ENCODE peak calls at places on chromosomes 6 and 20, in seven cellular contexts. C is HepG2, X is SK-N-SH, T is K562, S is H1, L is GM12878, V is GM12892. G is an unnamed sample.

GRCh38 chr6:34273242-34273805 is 24.5 kb upstream of the SMIM29 start:
- DNase-seq in C (peak; percentile 46), X (peak; percentile 64), T (peak; percentile 82), S (no peak), L (no peak), V (no peak), G (no peak)

GRCh38 chr6:99013661-99014458 is 66.1 kb upstream of the FBXL4 start:
- DNase-seq in C (no peak), X (no peak), T (no peak), S (no peak), L (no peak), V (no peak), G (no peak)

GRCh38 chr6:163249651-163250101 is 164.8 kb upstream of the QKI start:
- DNase-seq in C (no peak), X (no peak), T (no peak), S (no peak), L (no peak), V (no peak), G (no peak)

GRCh38 chr6:166678426-166678825 is 51.4 kb upstream of the RPS6KA2 start:
- DNase-seq in C (peak; percentile 68), X (no peak), T (no peak), S (no peak), L (no peak), V (no peak), G (no peak)

GRCh38 chr6:7978736-7979135 is 68.1 kb upstream of the TXNDC5 start:
- DNase-seq in C (no peak), X (no peak), T (no peak), S (no peak), L (no peak), V (no peak), G (no peak)

GRCh38 chr6:38393986-38394385 is 245.7 kb downstream of the BTBD9 start:
- DNase-seq in C (no peak), X (no peak), T (no peak), S (no peak), L (no peak), V (no peak), G (no peak)

GRCh38 chr20:199996-200395 is 10.5 kb upstream of the DEFB128 start:
- DNase-seq in C (no peak), X (no peak), T (no peak), S (no peak), L (no peak), V (no peak), G (no peak)

GRCh38 chr20:50916934-50917333 is 14.3 kb downstream of the ADNP start:
- DNase-seq in C (no peak), X (no peak), T (no peak), S (no peak), L (no peak), V (no peak), G (no peak)

GRCh38 chr6:170124836-170125235 is 166.0 kb downstream of the DLL1 start:
- DNase-seq in C (no peak), X (no peak), T (no peak), S (no peak), L (no peak), V (no peak), G (no peak)

GRCh38 chr6:14665827-14666724 is 548.5 kb downstream of the CD83 start:
- DNase-seq in C (no peak), X (no peak), T (peak; percentile 29), S (no peak), L (no peak), V (no peak), G (no peak)

GRCh38 chr20:50425076-50425475 is 85.1 kb upstream of the PTPN1 start:
- DNase-seq in C (peak; percentile 61), X (peak; percentile 42), T (peak; percentile 79), S (no peak), L (no peak), V (no peak), G (no peak)

GRCh38 chr20:36148439-36148838 is 6.1 kb upstream of the EPB41L1 start:
- DNase-seq in C (no peak), X (no peak), T (no peak), S (no peak), L (no peak), V (no peak), G (no peak)

GRCh38 chr6:22764521-22764920 is 195.2 kb downstream of the HDGFL1 start:
- DNase-seq in C (no peak), X (no peak), T (no peak), S (no peak), L (no peak), V (no peak), G (no peak)

GRCh38 chr6:53647437-53648094 is 18.0 kb downstream of the KLHL31 start:
- DNase-seq in C (no peak), X (no peak), T (no peak), S (no peak), L (no peak), V (no peak), G (peak; percentile 22)

GRCh38 chr6:156976144-156977088 is 199.2 kb downstream of the ARID1B start:
- DNase-seq in C (no peak), X (no peak), T (no peak), S (no peak), L (no peak), V (no peak), G (no peak)

GRCh38 chr20:58308680-58309527 is 611 bp upstream of the RAB22A start:
- DNase-seq in C (no peak), X (peak; percentile 92), T (peak; percentile 83), S (no peak), L (no peak), V (peak; percentile 63), G (peak; percentile 66)

GRCh38 chr6:119030759-119031158 is 47.7 kb downstream of the FAM184A start:
- DNase-seq in C (no peak), X (no peak), T (no peak), S (no peak), L (no peak), V (no peak), G (no peak)

GRCh38 chr6:129105035-129105434 is 222.1 kb downstream of the LAMA2 start:
- DNase-seq in C (no peak), X (no peak), T (no peak), S (no peak), L (no peak), V (no peak), G (no peak)

GRCh38 chr6:4849628-4850027 is 73.4 kb downstream of the CDYL start:
- DNase-seq in C (no peak), X (no peak), T (no peak), S (no peak), L (no peak), V (no peak), G (no peak)

GRCh38 chr6:82144007-82144851 is 103.3 kb downstream of the IBTK start:
- DNase-seq in C (peak; percentile 67), X (peak; percentile 66), T (no peak), S (no peak), L (peak; percentile 26), V (no peak), G (no peak)

GRCh38 chr6:31401403-31401802 is 2.0 kb upstream of the MICA start:
- DNase-seq in C (peak; percentile 69), X (no peak), T (no peak), S (no peak), L (no peak), V (no peak), G (no peak)

GRCh38 chr6:142850653-142851434 is 94.1 kb downstream of the HIVEP2 start:
- DNase-seq in C (no peak), X (no peak), T (no peak), S (no peak), L (peak; percentile 64), V (no peak), G (no peak)

GRCh38 chr6:5504078-5504477 is 242.8 kb downstream of the FARS2 start:
- DNase-seq in C (no peak), X (no peak), T (no peak), S (no peak), L (no peak), V (no peak), G (no peak)

GRCh38 chr20:49104365-49104648 is 58.2 kb downstream of the CSE1L start:
- DNase-seq in C (no peak), X (no peak), T (no peak), S (no peak), L (no peak), V (no peak), G (no peak)

GRCh38 chr6:149147939-149148718 is 169.4 kb upstream of the TAB2 start:
- DNase-seq in C (no peak), X (no peak), T (no peak), S (no peak), L (no peak), V (no peak), G (no peak)

GRCh38 chr6:11218827-11219826 is 13.3 kb downstream of the NEDD9 start:
- DNase-seq in C (peak; percentile 99), X (no peak), T (no peak), S (no peak), L (no peak), V (no peak), G (no peak)

GRCh38 chr6:50902260-50902659 is 83.6 kb downstream of the TFAP2B start:
- DNase-seq in C (no peak), X (no peak), T (no peak), S (no peak), L (no peak), V (no peak), G (no peak)

GRCh38 chr6:50899306-50899840 is 80.7 kb downstream of the TFAP2B start:
- DNase-seq in C (no peak), X (no peak), T (no peak), S (no peak), L (no peak), V (no peak), G (no peak)

GRCh38 chr6:50907565-50907964 is 88.9 kb downstream of the TFAP2B start:
- DNase-seq in C (no peak), X (no peak), T (no peak), S (no peak), L (no peak), V (no peak), G (no peak)

DNA sequence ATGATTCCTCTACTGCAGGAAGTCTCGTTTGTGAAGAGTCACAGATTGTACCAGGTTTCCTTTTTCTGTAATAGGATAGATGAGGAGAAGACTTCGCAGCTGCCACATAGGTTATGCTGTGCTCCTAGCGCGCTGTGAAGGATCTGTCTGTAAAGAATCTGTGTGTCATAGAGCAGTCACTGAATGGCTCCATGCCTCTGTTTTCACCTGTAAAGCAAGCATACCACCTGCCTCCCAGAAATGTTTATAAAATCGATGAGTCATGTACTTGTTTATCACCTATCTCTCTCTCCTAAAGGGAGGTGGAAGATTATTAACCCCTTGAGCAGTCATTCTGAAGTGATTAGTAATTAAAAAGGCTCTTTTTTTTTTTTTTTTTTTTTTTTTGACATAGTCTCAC is 86.6 kb downstream of the TFAP2B start:
- DNase-seq in C (no peak), X (no peak), T (no peak), S (no peak), L (no peak), V (no peak), G (no peak)
- TF ChIP-seq TAF1 in C (no peak), X (no peak), T (no peak), S (no peak), L (no peak), V (no peak), G (no peak)

GRCh38 chr20:33465536-33466302 is 22.2 kb upstream of the SNTA1 start:
- DNase-seq in C (peak; percentile 78), X (no peak), T (no peak), S (no peak), L (no peak), V (no peak), G (no peak)
- TF ChIP-seq TAF1 in C (no peak), X (no peak), T (no peak), S (no peak), L (no peak), V (no peak), G (no peak)

GRCh38 chr6:139655783-139656705 is 281.6 kb upstream of the CITED2 start:
- DNase-seq in C (peak; percentile 14), X (no peak), T (peak; percentile 32), S (no peak), L (no peak), V (no peak), G (no peak)
- TF ChIP-seq TAF1 in C (no peak), X (no peak), T (no peak), S (no peak), L (no peak), V (no peak), G (no peak)

GRCh38 chr6:1436334-1437306 is 47.2 kb downstream of the FOXF2 start:
- DNase-seq in C (peak; percentile 67), X (peak; percentile 71), T (peak; percentile 79), S (no peak), L (peak; percentile 30), V (peak; percentile 48), G (peak; percentile 67)
- TF ChIP-seq TAF1 in C (no peak), X (no peak), T (no peak), S (no peak), L (no peak), V (no peak), G (no peak)

G was measured in GM12891.